ENCODE peak calls at places on chromosome 5, in four cellular contexts. One of them, this sample, is unnamed.

GRCh38 chr5:145587308-145588071 is 247.7 kb downstream of the PRELID2 start:
- DNase-seq in amniotic epithelial cell: peak; percentile 93
- DNase-seq in activated CD8-positive, alpha-beta memory T cell treated with anti-CD3 and anti-CD28 coated beads, Interleukin-2, amount 50 U/mL, for 48 hours: no peak
- DNase-seq in tibial nerve: no peak
- DNase-seq in this sample: no peak

GRCh38 chr5:77775773-77776605 is at the start of gene TBCA:
- DNase-seq in amniotic epithelial cell: peak; percentile 86
- DNase-seq in activated CD8-positive, alpha-beta memory T cell treated with anti-CD3 and anti-CD28 coated beads, Interleukin-2, amount 50 U/mL, for 48 hours: peak; percentile 95
- DNase-seq in tibial nerve: peak; percentile 72
- DNase-seq in this sample: peak; percentile 92

GRCh38 chr5:113057437-113058052 is 80.9 kb downstream of the DCP2 start:
- DNase-seq in amniotic epithelial cell: no peak
- DNase-seq in activated CD8-positive, alpha-beta memory T cell treated with anti-CD3 and anti-CD28 coated beads, Interleukin-2, amount 50 U/mL, for 48 hours: no peak
- DNase-seq in tibial nerve: no peak
- DNase-seq in this sample: no peak

GRCh38 chr5:415928-416635 is 26.9 kb upstream of the EXOC3 start:
- DNase-seq in amniotic epithelial cell: no peak
- DNase-seq in activated CD8-positive, alpha-beta memory T cell treated with anti-CD3 and anti-CD28 coated beads, Interleukin-2, amount 50 U/mL, for 48 hours: no peak
- DNase-seq in tibial nerve: no peak
- DNase-seq in this sample: no peak

GRCh38 chr5:142900926-142901325 is 130.7 kb downstream of the ARHGAP26 start:
- DNase-seq in amniotic epithelial cell: peak; percentile 75
- DNase-seq in activated CD8-positive, alpha-beta memory T cell treated with anti-CD3 and anti-CD28 coated beads, Interleukin-2, amount 50 U/mL, for 48 hours: no peak
- DNase-seq in tibial nerve: no peak
- DNase-seq in this sample: no peak

GRCh38 chr5:61618577-61618976 is 286.5 kb downstream of the ZSWIM6 start:
- DNase-seq in amniotic epithelial cell: no peak
- DNase-seq in activated CD8-positive, alpha-beta memory T cell treated with anti-CD3 and anti-CD28 coated beads, Interleukin-2, amount 50 U/mL, for 48 hours: no peak
- DNase-seq in tibial nerve: no peak
- DNase-seq in this sample: no peak

GRCh38 chr5:169116961-169117461 is 183.9 kb downstream of the SLIT3 start:
- DNase-seq in amniotic epithelial cell: no peak
- DNase-seq in activated CD8-positive, alpha-beta memory T cell treated with anti-CD3 and anti-CD28 coated beads, Interleukin-2, amount 50 U/mL, for 48 hours: no peak
- DNase-seq in tibial nerve: no peak
- DNase-seq in this sample: no peak

GRCh38 chr5:98781520-98781919 is 8.1 kb downstream of the RGMB start:
- DNase-seq in amniotic epithelial cell: no peak
- DNase-seq in activated CD8-positive, alpha-beta memory T cell treated with anti-CD3 and anti-CD28 coated beads, Interleukin-2, amount 50 U/mL, for 48 hours: no peak
- DNase-seq in tibial nerve: no peak
- DNase-seq in this sample: no peak

GRCh38 chr5:33118761-33119415 is 321.9 kb upstream of the TARS1 start:
- DNase-seq in amniotic epithelial cell: no peak
- DNase-seq in activated CD8-positive, alpha-beta memory T cell treated with anti-CD3 and anti-CD28 coated beads, Interleukin-2, amount 50 U/mL, for 48 hours: no peak
- DNase-seq in tibial nerve: no peak
- DNase-seq in this sample: no peak

GRCh38 chr5:140391732-140392131 is 9.9 kb upstream of the ANKHD1 start:
- DNase-seq in amniotic epithelial cell: no peak
- DNase-seq in activated CD8-positive, alpha-beta memory T cell treated with anti-CD3 and anti-CD28 coated beads, Interleukin-2, amount 50 U/mL, for 48 hours: no peak
- DNase-seq in tibial nerve: no peak
- DNase-seq in this sample: no peak

GRCh38 chr5:171080151-171080938 is 218.5 kb downstream of the RANBP17 start:
- DNase-seq in amniotic epithelial cell: no peak
- DNase-seq in activated CD8-positive, alpha-beta memory T cell treated with anti-CD3 and anti-CD28 coated beads, Interleukin-2, amount 50 U/mL, for 48 hours: no peak
- DNase-seq in tibial nerve: no peak
- DNase-seq in this sample: no peak

GRCh38 chr5:135826994-135827671 is 7.3 kb upstream of the SLC25A48 start:
- DNase-seq in amniotic epithelial cell: no peak
- DNase-seq in activated CD8-positive, alpha-beta memory T cell treated with anti-CD3 and anti-CD28 coated beads, Interleukin-2, amount 50 U/mL, for 48 hours: no peak
- DNase-seq in tibial nerve: no peak
- DNase-seq in this sample: no peak

GRCh38 chr5:95709967-95710650 is 21.0 kb upstream of the RHOBTB3 start:
- DNase-seq in amniotic epithelial cell: peak; percentile 60
- DNase-seq in activated CD8-positive, alpha-beta memory T cell treated with anti-CD3 and anti-CD28 coated beads, Interleukin-2, amount 50 U/mL, for 48 hours: no peak
- DNase-seq in tibial nerve: peak; percentile 37
- DNase-seq in this sample: no peak

GRCh38 chr5:34870382-34870781 is 31.4 kb downstream of the TTC23L start:
- DNase-seq in amniotic epithelial cell: no peak
- DNase-seq in activated CD8-positive, alpha-beta memory T cell treated with anti-CD3 and anti-CD28 coated beads, Interleukin-2, amount 50 U/mL, for 48 hours: no peak
- DNase-seq in tibial nerve: no peak
- DNase-seq in this sample: no peak

GRCh38 chr5:76180817-76181805 is 97.9 kb downstream of the SV2C start:
- DNase-seq in amniotic epithelial cell: no peak
- DNase-seq in activated CD8-positive, alpha-beta memory T cell treated with anti-CD3 and anti-CD28 coated beads, Interleukin-2, amount 50 U/mL, for 48 hours: no peak
- DNase-seq in tibial nerve: no peak
- DNase-seq in this sample: peak; percentile 33

GRCh38 chr5:171520300-171521170 is 101.1 kb downstream of the FGF18 start:
- DNase-seq in amniotic epithelial cell: peak; percentile 38
- DNase-seq in activated CD8-positive, alpha-beta memory T cell treated with anti-CD3 and anti-CD28 coated beads, Interleukin-2, amount 50 U/mL, for 48 hours: no peak
- DNase-seq in tibial nerve: no peak
- DNase-seq in this sample: no peak

GRCh38 chr5:91224969-91225368 is 158.1 kb downstream of the ARRDC3 start:
- DNase-seq in amniotic epithelial cell: no peak
- DNase-seq in activated CD8-positive, alpha-beta memory T cell treated with anti-CD3 and anti-CD28 coated beads, Interleukin-2, amount 50 U/mL, for 48 hours: no peak
- DNase-seq in tibial nerve: no peak
- DNase-seq in this sample: no peak

GRCh38 chr5:130496215-130496614 is 592.0 kb downstream of the CHSY3 start:
- DNase-seq in amniotic epithelial cell: no peak
- DNase-seq in activated CD8-positive, alpha-beta memory T cell treated with anti-CD3 and anti-CD28 coated beads, Interleukin-2, amount 50 U/mL, for 48 hours: no peak
- DNase-seq in tibial nerve: no peak
- DNase-seq in this sample: no peak

GRCh38 chr5:135208555-135209494 is 174.8 kb upstream of the PITX1 start:
- DNase-seq in amniotic epithelial cell: peak; percentile 98
- DNase-seq in activated CD8-positive, alpha-beta memory T cell treated with anti-CD3 and anti-CD28 coated beads, Interleukin-2, amount 50 U/mL, for 48 hours: peak; percentile 29
- DNase-seq in tibial nerve: no peak
- DNase-seq in this sample: no peak

GRCh38 chr5:74200560-74200959 is 440.0 kb downstream of the ENC1 start:
- DNase-seq in amniotic epithelial cell: no peak
- DNase-seq in activated CD8-positive, alpha-beta memory T cell treated with anti-CD3 and anti-CD28 coated beads, Interleukin-2, amount 50 U/mL, for 48 hours: no peak
- DNase-seq in tibial nerve: no peak
- DNase-seq in this sample: no peak

GRCh38 chr5:42566658-42567313 is 143.5 kb downstream of the GHR start:
- DNase-seq in amniotic epithelial cell: no peak
- DNase-seq in activated CD8-positive, alpha-beta memory T cell treated with anti-CD3 and anti-CD28 coated beads, Interleukin-2, amount 50 U/mL, for 48 hours: no peak
- DNase-seq in tibial nerve: peak; percentile 44
- DNase-seq in this sample: no peak

GRCh38 chr5:93100433-93100832 is 480.6 kb downstream of the NR2F1-AS1 start:
- DNase-seq in amniotic epithelial cell: no peak
- DNase-seq in activated CD8-positive, alpha-beta memory T cell treated with anti-CD3 and anti-CD28 coated beads, Interleukin-2, amount 50 U/mL, for 48 hours: no peak
- DNase-seq in tibial nerve: no peak
- DNase-seq in this sample: no peak